ENCODE peak calls at places on chromosomes 7 and 10, in six cellular contexts. A is B cell, D is SK-MEL-5, I is HTR-8/SVneo, T is naive B cell, S is midbrain. Y is an unnamed sample.

GRCh38 chr7:127873151-127873550 is 158.1 kb downstream of the LRRC4 start:
- DNase-seq in A (no peak), D (no peak), I (no peak), T (no peak), S (no peak), Y (no peak)

GRCh38 chr7:47100815-47101435 is 481.0 kb downstream of the TNS3 start:
- DNase-seq in A (no peak), D (peak), I (peak), T (no peak), S (no peak), Y (peak)

GRCh38 chr10:93907049-93907448 is 13.3 kb downstream of the SLC35G1 start:
- DNase-seq in A (no peak), D (no peak), I (no peak), T (no peak), S (no peak), Y (no peak)

GRCh38 chr7:81534446-81534845 is 235.4 kb downstream of the HGF start:
- DNase-seq in A (no peak), D (no peak), I (no peak), T (no peak), S (no peak), Y (no peak)

GRCh38 chr10:100370561-100370975 is 23.5 kb downstream of the SCD start:
- DNase-seq in A (no peak), D (peak), I (no peak), T (peak), S (peak), Y (no peak)

GRCh38 chr7:29495618-29496017 is 68.0 kb upstream of the PRR15 start:
- DNase-seq in A (no peak), D (no peak), I (no peak), T (no peak), S (no peak), Y (no peak)

GRCh38 chr10:25797888-25798429 is 136.1 kb upstream of the MYO3A start:
- DNase-seq in A (no peak), D (no peak), I (no peak), T (no peak), S (no peak), Y (no peak)

GRCh38 chr10:18418579-18419210 is 232.7 kb downstream of the NSUN6 start:
- DNase-seq in A (no peak), D (no peak), I (no peak), T (no peak), S (peak), Y (no peak)

GRCh38 chr10:93437000-93437945 is 44.9 kb downstream of the MYOF start:
- DNase-seq in A (no peak), D (peak), I (peak), T (no peak), S (no peak), Y (no peak)

Y was measured in OCI-LY7.